ENCODE peak calls at places on chromosomes 4 and X, in six cellular contexts. V is sigmoid colon, G is H1, X is mammary epithelial cell, Z is body of pancreas, Q is A673. U is an unnamed sample.

GRCh38 chr4:45442466-45442865 is 681.4 kb downstream of the GABRG1 start:
- DNase-seq in G (no peak), Q (peak), V (no peak), X (peak), Z (no peak), U (no peak)

GRCh38 chr4:56511098-56511497 is 5.5 kb downstream of the ARL9 start:
- DNase-seq in Z (no peak), X (no peak), G (no peak), Q (no peak), V (peak), U (no peak)

GRCh38 chr4:11623726-11624037 is 195.0 kb upstream of the HS3ST1 start:
- DNase-seq in V (no peak), G (no peak), Q (no peak), X (peak), Z (peak), U (no peak)

GRCh38 chr4:6722891-6723290 is 6.9 kb downstream of the BLOC1S4 start:
- DNase-seq in V (no peak), G (no peak), Z (no peak), Q (no peak), X (no peak), U (no peak)

GRCh38 chr4:20433101-20433705 is 181.5 kb downstream of the SLIT2 start:
- DNase-seq in Z (no peak), Q (no peak), X (no peak), G (no peak), V (no peak), U (no peak)

GRCh38 chr4:81652069-81652478 is 180.4 kb upstream of the RASGEF1B start:
- DNase-seq in G (no peak), V (no peak), X (no peak), Q (no peak), Z (no peak), U (peak)

GRCh38 chrX:49039598-49040375 is 3.4 kb downstream of the TFE3 start:
- DNase-seq in X (peak), G (peak), Z (peak), Q (peak), V (peak), U (peak)

GRCh38 chr4:11263208-11263607 is 165.5 kb downstream of the HS3ST1 start:
- DNase-seq in Z (no peak), V (no peak), Q (no peak), G (no peak), X (no peak), U (no peak)

GRCh38 chr4:23365086-23365485 is 524.8 kb downstream of the PPARGC1A start:
- DNase-seq in Z (no peak), G (no peak), Q (no peak), X (no peak), V (no peak), U (no peak)

GRCh38 chr4:20418865-20419451 is 167.3 kb downstream of the SLIT2 start:
- DNase-seq in G (no peak), Z (no peak), Q (peak), X (peak), V (no peak), U (no peak)

GRCh38 chrX:24026403-24026801 is 584 bp downstream of the KLHL15 start:
- DNase-seq in Z (no peak), Q (peak), V (no peak), X (no peak), G (no peak), U (no peak)

GRCh38 chr4:3168029-3168428 is 80.9 kb upstream of the MSANTD1 start:
- DNase-seq in Z (no peak), G (no peak), X (peak), Q (no peak), V (no peak), U (no peak)

GRCh38 chr4:170007113-170007512 is 19.1 kb downstream of the MFAP3L start:
- DNase-seq in V (no peak), X (no peak), Q (no peak), G (no peak), Z (no peak), U (no peak)

GRCh38 chrX:9614016-9614415 is 149.2 kb downstream of the TBL1X start:
- DNase-seq in V (no peak), G (no peak), X (no peak), Q (no peak), Z (no peak), U (no peak)

GRCh38 chrX:133608406-133608805 is 193.1 kb upstream of the GPC4 start:
- DNase-seq in G (no peak), X (peak), Z (no peak), Q (no peak), V (no peak), U (no peak)

GRCh38 chr4:18067031-18067430 is 45.5 kb upstream of the LCORL start:
- DNase-seq in Q (no peak), X (no peak), V (no peak), G (no peak), Z (no peak), U (no peak)

GRCh38 chr4:68466185-68466584 is 18.9 kb downstream of the TMPRSS11E start:
- DNase-seq in Q (no peak), Z (no peak), X (peak), G (no peak), V (no peak), U (no peak)

GRCh38 chr4:13700196-13701140 is 72.9 kb upstream of the BOD1L1 start:
- DNase-seq in Q (no peak), X (peak), Z (no peak), V (no peak), G (no peak), U (no peak)

GRCh38 chr4:52825311-52826090 is 36.6 kb upstream of the RASL11B start:
- DNase-seq in Q (no peak), Z (no peak), G (no peak), X (no peak), V (no peak), U (no peak)
- H3K27ac ChIP-seq in Q (no peak), Z (peak), G (no peak), X (no peak), V (peak), U (no peak)

DNA sequence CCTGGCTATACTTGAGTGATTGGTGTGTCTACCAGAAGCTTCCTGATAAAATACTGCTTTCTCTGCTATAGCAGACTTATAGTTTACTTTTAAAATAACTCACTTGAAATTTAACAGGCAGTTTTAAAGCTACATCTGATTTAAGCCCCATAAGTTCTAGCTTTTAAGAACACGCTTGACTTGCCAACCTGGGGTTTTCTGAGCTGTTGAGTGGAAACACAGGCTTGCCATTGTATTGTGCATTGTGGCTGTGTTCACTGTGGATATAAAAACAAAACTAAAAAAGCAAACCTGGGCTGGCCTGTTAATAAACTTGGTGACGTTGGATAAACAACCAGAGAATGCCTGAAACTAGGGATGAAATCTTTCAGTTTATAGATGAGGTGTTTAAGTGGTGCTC is 185.4 kb upstream of the TAPT1 start:
- DNase-seq in V (no peak), G (no peak), Z (no peak), X (no peak), Q (no peak), U (no peak)
- TF ChIP-seq CTCF in V (no peak), G (no peak), Z (no peak), X (no peak), Q (no peak), U (no peak)

GRCh38 chr4:113957961-113958360 is 21.5 kb downstream of the ARSJ start:
- DNase-seq in Z (no peak), G (no peak), V (no peak), Q (peak), X (no peak), U (no peak)

GRCh38 chr4:113962719-113963274 is 16.6 kb downstream of the ARSJ start:
- DNase-seq in G (no peak), Z (no peak), X (no peak), V (no peak), Q (peak), U (no peak)

GRCh38 chr4:113958766-113959540 is 20.5 kb downstream of the ARSJ start:
- DNase-seq in Q (peak), V (no peak), G (no peak), X (peak), Z (no peak), U (no peak)

GRCh38 chr4:113960684-113961321 is 18.6 kb downstream of the ARSJ start:
- DNase-seq in X (no peak), G (no peak), Z (no peak), Q (no peak), V (no peak), U (no peak)

DNA sequence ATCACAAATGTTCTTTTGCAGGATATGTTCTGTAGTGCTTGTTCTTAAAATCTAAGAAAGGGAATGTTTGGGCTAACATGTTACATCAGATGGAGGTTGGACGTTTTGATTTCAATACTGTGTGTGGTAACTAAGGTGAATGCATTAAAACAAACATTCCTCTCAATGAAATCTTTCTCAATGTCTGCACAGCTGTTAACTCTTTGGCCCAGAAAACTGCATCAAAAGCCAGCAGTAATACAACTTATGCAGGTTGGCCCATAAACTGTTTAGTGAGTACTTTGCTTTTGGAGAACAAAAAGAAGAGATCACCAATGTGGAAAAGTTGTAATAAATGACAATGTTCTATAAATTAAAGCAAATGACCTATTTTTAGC is 18.1 kb downstream of the ARSJ start:
- DNase-seq in Q (no peak), G (no peak), V (no peak), Z (no peak), X (peak), U (no peak)
- H3K27ac ChIP-seq in Q (no peak), G (no peak), V (peak), Z (no peak), X (peak), U (no peak)

GRCh38 chr4:139938414-139938813 is 215.6 kb downstream of the MAML3 start:
- DNase-seq in X (no peak), G (no peak), Z (no peak), V (no peak), Q (no peak), U (no peak)
- TF ChIP-seq CTCF in X (no peak), G (no peak), Z (no peak), V (no peak), Q (no peak), U (no peak)

GRCh38 chr4:139144161-139144859 is 32.7 kb downstream of the ELF2 start:
- DNase-seq in Z (peak), X (peak), Q (no peak), V (peak), G (no peak), U (no peak)
- H3K27ac ChIP-seq in Z (no peak), X (no peak), Q (no peak), V (no peak), G (peak), U (no peak)

U was measured in dorsolateral prefrontal cortex.